ENCODE peak calls at places on chromosomes 2 and 18, in seven cellular contexts. U, Z, T, R, M, I and C are unnamed samples.

GRCh38 chr2:102154364-102154763 is 11.8 kb downstream of the IL1R1 start:
- DNase-seq in U (no peak), Z (no peak), T (no peak), R (no peak), M (no peak), I (no peak), C (no peak)

GRCh38 chr2:72134408-72134996 is 13.2 kb downstream of the CYP26B1 start:
- DNase-seq in U (no peak), Z (no peak), T (no peak), R (peak; percentile 40), M (no peak), I (no peak), C (no peak)

GRCh38 chr2:28633739-28634138 is 117.9 kb upstream of the PPP1CB start:
- DNase-seq in U (no peak), Z (no peak), T (peak; percentile 49), R (no peak), M (peak; percentile 29), I (no peak), C (no peak)

GRCh38 chr18:51668101-51668500 is 470.6 kb upstream of the MEX3C start:
- DNase-seq in U (peak; percentile 81), Z (peak; percentile 58), T (peak; percentile 1), R (peak; percentile 58), M (peak; percentile 58), I (peak; percentile 76), C (peak; percentile 46)

GRCh38 chr2:24076849-24077534 is 866 bp upstream of the SF3B6 start:
- DNase-seq in U (peak; percentile 24), Z (no peak), T (no peak), R (peak; percentile 71), M (peak; percentile 56), I (no peak), C (no peak)

GRCh38 chr2:23520256-23520655 is 135.3 kb downstream of the KLHL29 start:
- DNase-seq in U (no peak), Z (no peak), T (no peak), R (no peak), M (no peak), I (no peak), C (no peak)

GRCh38 chr18:6060149-6060548 is 164.8 kb upstream of the TMEM200C start:
- DNase-seq in U (no peak), Z (no peak), T (no peak), R (no peak), M (no peak), I (no peak), C (no peak)

GRCh38 chr18:62634991-62635630 is 80.2 kb upstream of the PHLPP1 start:
- DNase-seq in U (no peak), Z (no peak), T (peak; percentile 34), R (no peak), M (no peak), I (no peak), C (no peak)

GRCh38 chr2:174198846-174199564 is 49.3 kb downstream of the OLA1 start:
- DNase-seq in U (no peak), Z (no peak), T (no peak), R (no peak), M (no peak), I (no peak), C (no peak)

GRCh38 chr2:188410504-188411235 is 119.0 kb downstream of the GULP1 start:
- DNase-seq in U (no peak), Z (no peak), T (no peak), R (no peak), M (no peak), I (no peak), C (no peak)

GRCh38 chr2:149017116-149017985 is 21.1 kb upstream of the LYPD6B start:
- DNase-seq in U (peak; percentile 86), Z (peak; percentile 73), T (peak; percentile 74), R (no peak), M (peak; percentile 71), I (peak; percentile 85), C (peak; percentile 72)

GRCh38 chr2:56211048-56211447 is 27.3 kb downstream of the CCDC85A start:
- DNase-seq in U (no peak), Z (no peak), T (no peak), R (no peak), M (no peak), I (no peak), C (no peak)

GRCh38 chr2:42342061-42342794 is 18.8 kb downstream of the COX7A2L start:
- DNase-seq in U (no peak), Z (no peak), T (peak; percentile 88), R (no peak), M (no peak), I (no peak), C (peak; percentile 57)

GRCh38 chr2:19361325-19361990 is 3.0 kb upstream of the OSR1 start:
- DNase-seq in U (no peak), Z (no peak), T (no peak), R (peak; percentile 77), M (no peak), I (peak; percentile 50), C (no peak)

GRCh38 chr2:182066439-182067061 is 80.9 kb downstream of the PPP1R1C start:
- DNase-seq in U (no peak), Z (no peak), T (peak; percentile 44), R (no peak), M (no peak), I (no peak), C (no peak)

GRCh38 chr2:25122367-25122766 is 46.0 kb downstream of the POMC start:
- DNase-seq in U (no peak), Z (no peak), T (no peak), R (no peak), M (no peak), I (no peak), C (no peak)

GRCh38 chr2:219570194-219570923 is 980 bp downstream of the OBSL1 start:
- DNase-seq in U (peak; percentile 47), Z (no peak), T (no peak), R (no peak), M (no peak), I (peak; percentile 44), C (peak; percentile 45)

GRCh38 chr2:172012688-172013358 is 13.1 kb downstream of the METAP1D start:
- DNase-seq in U (no peak), Z (no peak), T (no peak), R (no peak), M (no peak), I (peak; percentile 18), C (no peak)

GRCh38 chr2:218166791-218167190 is at the start of gene CXCR1:
- DNase-seq in U (no peak), Z (no peak), T (no peak), R (no peak), M (no peak), I (no peak), C (no peak)

GRCh38 chr2:183242937-183243336 is 118.7 kb downstream of the NUP35 start:
- DNase-seq in U (peak; percentile 27), Z (no peak), T (no peak), R (no peak), M (no peak), I (no peak), C (no peak)